ENCODE peak calls at places on chromosomes 3 and 15, in six cellular contexts. One of them, this sample, is unnamed.

GRCh38 chr3:10435850-10436249 is 69.5 kb downstream of the ATP2B2 start:
- DNase-seq in Panc1: no peak
- DNase-seq in HFFc6: no peak
- DNase-seq in kidney epithelial cell: no peak
- DNase-seq in AG09309: no peak
- DNase-seq in B cell: no peak
- DNase-seq in this sample: no peak

GRCh38 chr3:62159693-62160092 is 213.7 kb downstream of the FEZF2 start:
- DNase-seq in Panc1: no peak
- DNase-seq in HFFc6: no peak
- DNase-seq in kidney epithelial cell: no peak
- DNase-seq in AG09309: no peak
- DNase-seq in B cell: no peak
- DNase-seq in this sample: no peak

GRCh38 chr3:112958749-112959560 is 15.9 kb downstream of the CD200R1 start:
- DNase-seq in Panc1: no peak
- DNase-seq in HFFc6: no peak
- DNase-seq in kidney epithelial cell: no peak
- DNase-seq in AG09309: no peak
- DNase-seq in B cell: no peak
- DNase-seq in this sample: peak

GRCh38 chr3:18575573-18575972 is 150.4 kb upstream of the SATB1 start:
- DNase-seq in Panc1: no peak
- DNase-seq in HFFc6: no peak
- DNase-seq in kidney epithelial cell: no peak
- DNase-seq in AG09309: peak
- DNase-seq in B cell: no peak
- DNase-seq in this sample: no peak

GRCh38 chr3:10928961-10929471 is 63.5 kb upstream of the SLC6A1 start:
- DNase-seq in Panc1: no peak
- DNase-seq in HFFc6: no peak
- DNase-seq in kidney epithelial cell: no peak
- DNase-seq in AG09309: no peak
- DNase-seq in B cell: no peak
- DNase-seq in this sample: no peak

GRCh38 chr15:96339662-96340347 is 9.3 kb downstream of the NR2F2 start:
- DNase-seq in Panc1: no peak
- DNase-seq in HFFc6: no peak
- DNase-seq in kidney epithelial cell: no peak
- DNase-seq in AG09309: no peak
- DNase-seq in B cell: no peak
- DNase-seq in this sample: no peak

GRCh38 chr3:61719278-61719977 is 158.1 kb downstream of the PTPRG start:
- DNase-seq in Panc1: no peak
- DNase-seq in HFFc6: no peak
- DNase-seq in kidney epithelial cell: no peak
- DNase-seq in AG09309: no peak
- DNase-seq in B cell: no peak
- DNase-seq in this sample: no peak

GRCh38 chr15:48358229-48358641 is 27.0 kb downstream of the DUT start:
- DNase-seq in Panc1: no peak
- DNase-seq in HFFc6: peak
- DNase-seq in kidney epithelial cell: no peak
- DNase-seq in AG09309: no peak
- DNase-seq in B cell: no peak
- DNase-seq in this sample: no peak

GRCh38 chr15:68795298-68795848 is 25.3 kb downstream of the ANP32A start:
- DNase-seq in Panc1: no peak
- DNase-seq in HFFc6: peak
- DNase-seq in kidney epithelial cell: peak
- DNase-seq in AG09309: no peak
- DNase-seq in B cell: peak
- DNase-seq in this sample: peak

GRCh38 chr15:40011303-40011702 is 27.7 kb downstream of the SRP14 start:
- DNase-seq in Panc1: no peak
- DNase-seq in HFFc6: no peak
- DNase-seq in kidney epithelial cell: no peak
- DNase-seq in AG09309: no peak
- DNase-seq in B cell: no peak
- DNase-seq in this sample: no peak

GRCh38 chr15:78457101-78457500 is 19.1 kb downstream of the IREB2 start:
- DNase-seq in Panc1: no peak
- DNase-seq in HFFc6: peak
- DNase-seq in kidney epithelial cell: no peak
- DNase-seq in AG09309: peak
- DNase-seq in B cell: no peak
- DNase-seq in this sample: no peak

GRCh38 chr3:19645093-19645492 is 288.9 kb downstream of the EFHB start:
- DNase-seq in Panc1: no peak
- DNase-seq in HFFc6: no peak
- DNase-seq in kidney epithelial cell: peak
- DNase-seq in AG09309: no peak
- DNase-seq in B cell: no peak
- DNase-seq in this sample: no peak

GRCh38 chr15:87498545-87498944 is 758.0 kb downstream of the NTRK3 start:
- DNase-seq in Panc1: no peak
- DNase-seq in HFFc6: peak
- DNase-seq in kidney epithelial cell: peak
- DNase-seq in AG09309: no peak
- DNase-seq in B cell: no peak
- DNase-seq in this sample: no peak

DNA sequence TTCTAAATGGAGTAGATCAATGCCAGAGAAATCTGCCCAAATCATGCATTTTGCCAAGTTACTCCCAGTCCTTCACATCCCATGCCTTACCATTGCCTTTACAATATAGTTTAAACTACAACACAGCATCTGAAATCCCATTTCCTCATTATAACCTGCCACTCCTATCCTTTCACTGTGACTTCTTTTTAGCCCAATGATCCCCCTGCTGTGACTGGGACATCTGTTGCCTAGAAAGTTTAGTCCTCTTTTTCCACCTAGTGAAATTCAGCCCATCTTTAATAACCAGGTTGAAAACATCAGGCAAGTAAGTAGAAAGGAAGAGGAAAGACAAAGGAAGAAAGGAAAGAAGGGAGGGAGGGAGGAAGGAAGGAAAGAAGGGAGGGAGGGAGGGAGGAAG is 627.9 kb upstream of the ZNF385D start:
- DNase-seq in Panc1: no peak
- DNase-seq in HFFc6: no peak
- DNase-seq in kidney epithelial cell: no peak
- DNase-seq in AG09309: no peak
- DNase-seq in B cell: no peak
- DNase-seq in this sample: no peak
- TF ChIP-seq CTCF in Panc1: no peak
- TF ChIP-seq CTCF in HFFc6: no peak
- TF ChIP-seq CTCF in kidney epithelial cell: no peak
- TF ChIP-seq CTCF in AG09309: no peak
- TF ChIP-seq CTCF in B cell: no peak
- TF ChIP-seq CTCF in this sample: no peak

GRCh38 chr3:71006810-71007785 is 576.4 kb downstream of the FOXP1 start:
- DNase-seq in Panc1: no peak
- DNase-seq in HFFc6: no peak
- DNase-seq in kidney epithelial cell: no peak
- DNase-seq in AG09309: no peak
- DNase-seq in B cell: peak
- DNase-seq in this sample: no peak
- TF ChIP-seq CTCF in Panc1: peak
- TF ChIP-seq CTCF in HFFc6: peak
- TF ChIP-seq CTCF in kidney epithelial cell: peak
- TF ChIP-seq CTCF in AG09309: peak
- TF ChIP-seq CTCF in B cell: peak
- TF ChIP-seq CTCF in this sample: peak

DNA sequence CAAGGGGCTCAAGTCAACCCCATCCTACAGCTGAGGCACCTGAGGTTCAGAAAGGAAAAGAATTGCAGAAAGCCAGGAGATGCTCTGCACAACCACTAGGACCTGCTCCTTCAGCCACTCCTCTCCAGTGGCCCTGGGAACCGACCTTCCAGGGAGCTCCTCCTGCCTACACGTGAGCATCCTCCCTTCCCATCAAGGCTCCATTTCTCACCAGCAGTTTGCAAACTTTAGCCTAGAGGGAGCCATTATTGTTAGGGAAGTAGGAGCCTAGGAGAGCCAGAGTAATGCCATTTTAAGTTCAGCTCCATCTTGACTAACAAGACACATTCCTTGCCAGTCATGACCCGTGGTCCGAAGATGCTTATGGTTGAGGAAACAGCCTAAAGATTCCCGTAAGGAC is 11.2 kb upstream of the CHCHD6 start:
- DNase-seq in Panc1: no peak
- DNase-seq in HFFc6: no peak
- DNase-seq in kidney epithelial cell: no peak
- DNase-seq in AG09309: no peak
- DNase-seq in B cell: no peak
- DNase-seq in this sample: no peak
- TF ChIP-seq CTCF in Panc1: no peak
- TF ChIP-seq CTCF in HFFc6: no peak
- TF ChIP-seq CTCF in kidney epithelial cell: no peak
- TF ChIP-seq CTCF in AG09309: no peak
- TF ChIP-seq CTCF in B cell: no peak
- TF ChIP-seq CTCF in this sample: no peak

GRCh38 chr3:151067158-151067557 is 18.3 kb upstream of the MED12L start:
- DNase-seq in Panc1: no peak
- DNase-seq in HFFc6: no peak
- DNase-seq in kidney epithelial cell: no peak
- DNase-seq in AG09309: no peak
- DNase-seq in B cell: no peak
- DNase-seq in this sample: peak
- TF ChIP-seq CTCF in Panc1: peak
- TF ChIP-seq CTCF in HFFc6: no peak
- TF ChIP-seq CTCF in kidney epithelial cell: no peak
- TF ChIP-seq CTCF in AG09309: no peak
- TF ChIP-seq CTCF in B cell: no peak
- TF ChIP-seq CTCF in this sample: peak

GRCh38 chr3:150830094-150830681 is 67.2 kb upstream of the SIAH2 start:
- DNase-seq in Panc1: peak
- DNase-seq in HFFc6: no peak
- DNase-seq in kidney epithelial cell: no peak
- DNase-seq in AG09309: no peak
- DNase-seq in B cell: no peak
- DNase-seq in this sample: peak
- TF ChIP-seq CTCF in Panc1: peak
- TF ChIP-seq CTCF in HFFc6: peak
- TF ChIP-seq CTCF in kidney epithelial cell: peak
- TF ChIP-seq CTCF in AG09309: peak
- TF ChIP-seq CTCF in B cell: peak
- TF ChIP-seq CTCF in this sample: peak

GRCh38 chr3:55036883-55037577 is 109.2 kb upstream of the LRTM1 start:
- DNase-seq in Panc1: no peak
- DNase-seq in HFFc6: no peak
- DNase-seq in kidney epithelial cell: no peak
- DNase-seq in AG09309: no peak
- DNase-seq in B cell: no peak
- DNase-seq in this sample: no peak

DNA sequence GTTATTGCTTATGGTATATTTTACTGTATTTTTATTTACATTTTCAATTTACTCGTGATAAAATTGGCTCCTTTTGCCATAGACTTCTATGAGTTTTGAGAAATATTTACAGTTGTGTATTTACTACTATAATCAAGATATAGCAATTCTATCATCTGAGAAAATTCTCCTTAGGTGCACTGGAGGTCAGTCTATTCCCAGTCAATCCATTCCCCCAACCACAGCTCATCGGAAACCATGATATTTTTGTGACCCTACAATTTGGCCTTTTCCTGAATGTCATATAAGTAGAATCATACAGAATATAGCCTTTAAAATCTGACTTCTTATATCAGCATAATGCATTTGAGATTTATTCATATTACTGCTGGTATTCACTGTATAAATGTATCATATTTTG is 114.7 kb upstream of the LRTM1 start:
- DNase-seq in Panc1: no peak
- DNase-seq in HFFc6: no peak
- DNase-seq in kidney epithelial cell: no peak
- DNase-seq in AG09309: no peak
- DNase-seq in B cell: no peak
- DNase-seq in this sample: no peak
- TF ChIP-seq CTCF in Panc1: no peak
- TF ChIP-seq CTCF in HFFc6: peak
- TF ChIP-seq CTCF in kidney epithelial cell: no peak
- TF ChIP-seq CTCF in AG09309: peak
- TF ChIP-seq CTCF in B cell: no peak
- TF ChIP-seq CTCF in this sample: no peak

GRCh38 chr3:165336786-165337185 is 140.6 kb upstream of the SLITRK3 start:
- DNase-seq in Panc1: no peak
- DNase-seq in HFFc6: no peak
- DNase-seq in kidney epithelial cell: no peak
- DNase-seq in AG09309: no peak
- DNase-seq in B cell: no peak
- DNase-seq in this sample: no peak

GRCh38 chr3:165343185-165343584 is 147.0 kb upstream of the SLITRK3 start:
- DNase-seq in Panc1: no peak
- DNase-seq in HFFc6: no peak
- DNase-seq in kidney epithelial cell: no peak
- DNase-seq in AG09309: no peak
- DNase-seq in B cell: no peak
- DNase-seq in this sample: no peak

DNA sequence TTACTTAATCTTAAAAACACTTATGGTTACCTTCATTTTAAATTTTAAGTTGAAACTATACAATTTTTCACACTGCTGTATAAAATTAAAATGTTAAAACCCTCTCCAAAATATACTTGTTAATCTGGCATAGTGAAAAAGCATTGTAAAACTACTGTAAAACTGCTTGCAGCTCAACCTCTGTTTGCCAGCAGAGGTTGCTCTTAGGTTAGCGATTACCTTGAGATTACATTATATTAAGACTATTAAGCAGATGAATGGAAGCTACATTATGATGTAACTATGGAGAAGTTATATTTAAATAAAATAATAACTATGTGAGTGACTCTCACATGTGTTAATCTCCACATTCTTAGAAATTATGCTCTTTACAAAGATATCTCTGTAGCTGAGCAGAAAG is 143.6 kb upstream of the SLITRK3 start:
- DNase-seq in Panc1: no peak
- DNase-seq in HFFc6: no peak
- DNase-seq in kidney epithelial cell: no peak
- DNase-seq in AG09309: no peak
- DNase-seq in B cell: no peak
- DNase-seq in this sample: no peak
- TF ChIP-seq CTCF in Panc1: peak
- TF ChIP-seq CTCF in HFFc6: no peak
- TF ChIP-seq CTCF in kidney epithelial cell: peak
- TF ChIP-seq CTCF in AG09309: no peak
- TF ChIP-seq CTCF in B cell: no peak
- TF ChIP-seq CTCF in this sample: no peak

This sample was measured in activated CD8-positive, alpha-beta T cell treated with anti-CD3 and anti-CD28 coated beads for 36 hours.